ENCODE peak calls at places on chromosomes 4 and X, in six cellular contexts. B is iris pigment epithelial cell, P is astrocyte of the spinal cord, G is tibial nerve, T is amniotic stem cell, C is cardiac muscle cell. F is an unnamed sample.

GRCh38 chr4:166252487-166253402 is 379.7 kb downstream of the TLL1 start:
- DNase-seq in P (peak), B (peak), T (no peak), C (peak), G (no peak), F (peak)

GRCh38 chr4:122119739-122120138 is 32.4 kb upstream of the BLTP1 start:
- DNase-seq in T (no peak), B (no peak), P (no peak), G (no peak), C (no peak), F (no peak)

GRCh38 chrX:13078739-13079444 is 34.5 kb upstream of the FAM9C start:
- DNase-seq in G (peak), P (peak), B (peak), C (no peak), T (no peak), F (peak)

GRCh38 chr4:105191621-105192210 is 45.0 kb downstream of the TET2 start:
- DNase-seq in T (no peak), P (peak), B (peak), G (no peak), C (no peak), F (peak)

GRCh38 chrX:10360121-10360520 is 203.3 kb downstream of the CLCN4 start:
- DNase-seq in T (no peak), C (no peak), B (no peak), G (no peak), P (peak), F (peak)

GRCh38 chr4:130542953-130543352 is 1447.0 kb downstream of the C4orf33 start:
- DNase-seq in B (no peak), T (no peak), C (no peak), G (no peak), P (no peak), F (no peak)

GRCh38 chr4:42150653-42151567 is 1.5 kb downstream of the BEND4 start:
- DNase-seq in C (peak), T (no peak), B (no peak), G (no peak), P (no peak), F (peak)

GRCh38 chrX:130393451-130394074 is 8.1 kb upstream of the GPR119 start:
- DNase-seq in C (peak), B (peak), P (peak), G (peak), T (peak), F (peak)

GRCh38 chr4:10457255-10457801 is at the start of gene ZNF518B:
- DNase-seq in B (peak), C (peak), P (peak), T (peak), G (peak), F (peak)

GRCh38 chrX:85963736-85964135 is 83.6 kb downstream of the CHM start:
- DNase-seq in B (peak), P (peak), C (no peak), T (no peak), G (no peak), F (peak)

F was measured in adipocyte.